ENCODE peak calls at places on chromosomes 5 and 9, in four cellular contexts. A is GM12878, S is K562, V is HepG2. Q is an unnamed sample.
A peak's percentile ranks its signal among the peaks of the same experiment; 100 is the strongest.

GRCh38 chr5:172569862-172570558 is 71.1 kb upstream of the NEURL1B start:
- DNase-seq in A (no peak), V (no peak), S (no peak), Q (no peak)

GRCh38 chr5:85604786-85605185 is 1013.0 kb upstream of the COX7C start:
- DNase-seq in A (no peak), V (no peak), S (no peak), Q (no peak)

GRCh38 chr9:4739587-4740372 is 1.2 kb downstream of the AK3 start:
- DNase-seq in V (no peak), A (no peak), S (no peak), Q (no peak)

GRCh38 chr9:19876569-19877316 is 87.9 kb upstream of the SLC24A2 start:
- DNase-seq in V (no peak), A (no peak), S (no peak), Q (no peak)

GRCh38 chr5:95446009-95446408 is 54.8 kb downstream of the FAM81B start:
- DNase-seq in V (no peak), S (no peak), A (no peak), Q (peak; percentile 40)

GRCh38 chr5:173291722-173292658 is 36.2 kb downstream of the STC2 start:
- DNase-seq in S (no peak), V (no peak), A (peak; percentile 37), Q (peak; percentile 62)

GRCh38 chr9:69590241-69590640 is 81.9 kb downstream of the APBA1 start:
- DNase-seq in A (no peak), S (no peak), V (no peak), Q (no peak)

GRCh38 chr9:19379697-19380046 is 364 bp downstream of the RPS6 start:
- DNase-seq in S (peak; percentile 44), V (no peak), A (no peak), Q (peak; percentile 16)

GRCh38 chr5:159412284-159413046 is 82.2 kb upstream of the IL12B start:
- DNase-seq in V (no peak), A (peak; percentile 62), S (no peak), Q (no peak)

GRCh38 chr5:76081811-76082783 is 1.1 kb upstream of the SV2C start:
- DNase-seq in A (no peak), S (no peak), V (no peak), Q (no peak)

GRCh38 chr5:1824903-1825841 is 24.0 kb downstream of the NDUFS6 start:
- DNase-seq in S (no peak), A (no peak), V (no peak), Q (no peak)

DNA sequence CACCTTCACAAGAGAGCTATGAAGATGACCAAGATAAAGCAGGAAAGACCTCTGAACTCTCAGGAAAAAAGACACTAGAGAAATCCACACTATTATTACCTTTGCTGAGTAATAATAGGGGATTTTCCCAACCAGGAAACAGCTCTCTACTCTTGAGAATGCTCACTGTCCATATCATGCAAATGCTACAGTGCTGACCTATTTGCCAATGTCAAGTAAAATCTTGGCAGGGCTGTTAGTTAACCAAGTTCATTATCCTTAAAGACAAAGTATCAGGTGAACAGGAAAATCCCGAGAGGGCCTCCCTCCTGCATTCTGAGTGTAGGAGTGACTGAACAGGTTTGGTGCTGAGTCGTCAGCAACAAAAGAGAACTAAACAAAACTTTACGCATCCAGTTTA is 306.6 kb downstream of the ACTL7B start:
- DNase-seq in S (no peak), A (no peak), V (no peak), Q (peak; percentile 23)
- TF ChIP-seq MXI1 in S (no peak), A (no peak), V (no peak), Q (no peak)

GRCh38 chr9:27856748-27857147 is 283.5 kb upstream of the C9orf72 start:
- DNase-seq in S (no peak), V (no peak), A (no peak), Q (no peak)

GRCh38 chr9:27853529-27853928 is 280.2 kb upstream of the C9orf72 start:
- DNase-seq in A (no peak), V (no peak), S (no peak), Q (no peak)

GRCh38 chr9:27861887-27862286 is 288.6 kb upstream of the C9orf72 start:
- DNase-seq in A (no peak), S (no peak), V (no peak), Q (no peak)

GRCh38 chr9:27851858-27852257 is 278.6 kb upstream of the C9orf72 start:
- DNase-seq in A (no peak), V (no peak), S (no peak), Q (no peak)

DNA sequence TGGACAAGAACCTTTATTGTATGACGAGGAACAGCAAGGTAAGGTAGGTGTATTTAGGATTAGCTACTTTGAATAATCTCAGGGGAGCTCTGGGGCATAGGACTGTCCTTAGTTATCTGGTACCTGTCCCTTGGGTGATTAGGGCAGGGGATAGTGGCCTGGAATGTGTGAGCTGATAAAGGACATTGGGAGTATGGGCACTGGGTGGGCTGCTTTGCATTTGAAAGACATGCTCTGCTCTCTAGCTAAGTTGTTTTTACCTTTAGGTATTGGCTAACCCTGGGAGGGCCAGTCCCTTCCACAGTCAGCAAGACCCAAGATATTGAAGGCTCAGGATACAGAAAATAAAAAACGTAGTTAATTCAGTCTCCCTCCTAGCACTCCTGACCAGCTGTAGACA is 282.8 kb upstream of the C9orf72 start:
- DNase-seq in V (no peak), S (no peak), A (no peak), Q (no peak)
- TF ChIP-seq CEBPB in V (no peak), S (no peak), A (no peak), Q (no peak)

GRCh38 chr5:84058561-84058960 is 326.1 kb downstream of the EDIL3 start:
- DNase-seq in A (no peak), S (no peak), V (no peak), Q (peak; percentile 46)

DNA sequence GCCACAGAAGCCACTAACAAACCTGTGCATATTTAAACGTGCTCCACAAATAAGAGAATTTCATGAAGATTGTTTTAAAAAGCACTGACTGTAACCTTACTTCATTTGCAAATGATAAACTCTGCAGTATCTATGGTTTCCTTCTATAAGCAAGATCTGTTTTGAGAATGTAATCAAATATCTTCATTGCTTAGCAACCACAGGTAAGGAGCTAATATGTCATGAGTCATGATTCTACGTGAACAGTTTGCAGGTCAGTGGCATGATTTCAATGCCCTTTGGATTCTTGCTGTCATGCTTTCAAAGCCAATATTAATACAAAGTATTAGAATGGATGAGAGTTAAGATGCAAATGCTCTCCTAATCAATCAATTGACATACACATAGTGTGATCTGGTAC is 325.0 kb downstream of the EDIL3 start:
- DNase-seq in S (no peak), V (no peak), A (no peak), Q (no peak)
- TF ChIP-seq MXI1 in S (no peak), V (no peak), A (no peak), Q (no peak)

DNA sequence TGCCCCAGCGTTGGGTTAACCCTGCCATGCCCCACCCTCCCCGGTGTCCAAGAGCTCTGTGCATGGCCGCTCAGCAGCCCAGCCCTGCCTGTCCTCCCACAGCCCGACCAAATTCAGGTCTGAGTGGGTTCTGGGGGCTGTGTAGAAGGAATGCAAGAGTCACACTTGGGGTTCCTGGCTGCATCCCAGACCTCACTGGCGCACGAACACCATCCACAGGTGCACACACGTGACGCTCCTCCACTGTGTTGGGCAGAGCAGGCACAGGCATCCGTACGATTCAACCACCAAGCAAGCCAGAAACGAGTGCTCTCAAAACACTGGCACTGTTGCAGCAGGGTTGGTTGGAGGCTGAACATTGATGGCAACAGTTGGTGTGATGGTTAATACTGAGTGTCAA is 93.9 kb downstream of the OLFM1 start:
- DNase-seq in S (no peak), A (no peak), V (no peak), Q (no peak)
- TF ChIP-seq CEBPB in S (no peak), A (no peak), V (no peak), Q (no peak)

GRCh38 chr5:135221187-135221473 is 177.9 kb downstream of the MACROH2A1 start:
- DNase-seq in A (no peak), S (no peak), V (no peak), Q (no peak)

GRCh38 chr5:135223404-135223803 is 175.6 kb downstream of the MACROH2A1 start:
- DNase-seq in A (no peak), S (no peak), V (peak; percentile 21), Q (no peak)

GRCh38 chr5:135222771-135223170 is 176.3 kb downstream of the MACROH2A1 start:
- DNase-seq in V (no peak), A (no peak), S (no peak), Q (no peak)

GRCh38 chr5:135221696-135222095 is 177.3 kb downstream of the MACROH2A1 start:
- DNase-seq in V (no peak), S (no peak), A (no peak), Q (no peak)

GRCh38 chr5:135222171-135222681 is 176.8 kb downstream of the MACROH2A1 start:
- DNase-seq in V (no peak), S (no peak), A (no peak), Q (no peak)
- TF ChIP-seq MXI1 in V (no peak), S (no peak), A (no peak), Q (no peak)

DNA sequence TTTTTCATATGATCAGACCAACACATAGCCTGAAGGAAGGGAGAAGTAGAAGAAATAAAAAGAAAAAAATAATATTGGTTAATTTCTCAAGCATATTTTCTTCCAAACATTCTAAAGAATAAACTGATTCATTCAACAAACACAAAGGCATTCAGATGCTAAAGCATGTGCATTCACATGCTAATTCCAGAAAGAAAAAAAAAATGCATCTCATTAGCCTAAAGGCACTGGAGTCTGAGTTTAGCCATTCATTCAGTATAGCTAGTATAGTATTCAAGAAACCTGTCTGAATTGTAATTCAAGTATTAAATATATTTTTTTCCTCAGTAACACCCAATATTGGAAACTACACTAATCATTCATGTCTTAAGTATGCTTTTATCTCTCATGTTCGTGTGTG is 61.0 kb upstream of the FER start:
- DNase-seq in S (no peak), V (no peak), A (no peak), Q (no peak)
- TF ChIP-seq CEBPB in S (no peak), V (no peak), A (no peak), Q (no peak)

DNA sequence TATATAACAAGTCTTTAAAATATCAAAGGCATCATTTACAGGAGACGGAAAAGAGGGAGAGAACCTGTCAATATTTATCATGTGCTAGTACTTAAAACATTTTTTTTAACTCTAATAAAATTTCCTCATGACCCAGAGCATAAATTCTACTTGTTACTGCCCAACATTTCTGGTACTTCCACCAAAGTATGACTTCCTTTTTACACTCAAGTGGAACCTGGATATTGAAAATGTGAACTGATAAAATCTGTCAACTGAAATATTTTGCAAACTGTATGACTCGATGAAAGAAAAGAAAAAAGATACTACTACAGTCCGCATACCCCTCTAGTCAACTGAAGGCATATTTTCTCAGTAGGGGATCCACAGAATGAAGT is 37.1 kb downstream of the FAM13B start:
- DNase-seq in A (no peak), S (no peak), V (no peak), Q (no peak)
- TF ChIP-seq MXI1 in A (no peak), S (no peak), V (no peak), Q (no peak)

Q was measured in IMR-90.